ENCODE peak calls at places on chromosomes 4 and X, in four cellular contexts. L, N, M and I are unnamed samples.

GRCh38 chr4:150090836-150091235 is 12.6 kb downstream of the DCLK2 start:
- DNase-seq in N (no peak), M (no peak), L (no peak), I (no peak)

GRCh38 chr4:23130845-23131244 is 438.1 kb downstream of the GBA3 start:
- DNase-seq in L (no peak), N (no peak), M (no peak), I (no peak)

GRCh38 chr4:51872283-51872997 is 29.5 kb downstream of the DCUN1D4 start:
- DNase-seq in M (peak), L (no peak), N (no peak), I (no peak)

GRCh38 chr4:139281212-139281611 is 1.2 kb upstream of the MGARP start:
- DNase-seq in N (no peak), L (no peak), M (no peak), I (no peak)

GRCh38 chrX:48677456-48678030 is 6.1 kb upstream of the WAS start:
- DNase-seq in M (no peak), N (no peak), L (no peak), I (no peak)

GRCh38 chr4:140691369-140691768 is 64.8 kb downstream of the TBC1D9 start:
- DNase-seq in L (no peak), N (no peak), M (peak), I (no peak)

GRCh38 chrX:145936769-145937168 is 119.1 kb downstream of the SLITRK2 start:
- DNase-seq in L (no peak), M (no peak), N (no peak), I (no peak)

GRCh38 chr4:105457997-105458396 is 15.9 kb downstream of the PPA2 start:
- DNase-seq in M (no peak), N (no peak), L (no peak), I (no peak)

GRCh38 chrX:41236629-41237028 is 97.3 kb upstream of the DDX3X start:
- DNase-seq in N (no peak), L (no peak), M (no peak), I (no peak)

GRCh38 chr4:112938461-112939058 is 110.9 kb upstream of the ANK2 start:
- DNase-seq in M (no peak), N (no peak), L (no peak), I (no peak)

GRCh38 chr4:20391224-20391623 is 139.5 kb downstream of the SLIT2 start:
- DNase-seq in M (no peak), L (no peak), N (no peak), I (no peak)

GRCh38 chrX:83022020-83022419 is 486.1 kb upstream of the POU3F4 start:
- DNase-seq in L (no peak), N (no peak), M (no peak), I (no peak)

GRCh38 chr4:86549163-86549788 is 44.8 kb upstream of the PTPN13 start:
- DNase-seq in N (no peak), L (no peak), M (no peak), I (no peak)

GRCh38 chr4:120977435-120977997 is 55.0 kb upstream of the PRDM5 start:
- DNase-seq in M (no peak), N (no peak), L (peak), I (no peak)

GRCh38 chr4:114180481-114180880 is 201.0 kb upstream of the ARSJ start:
- DNase-seq in M (no peak), L (peak), N (no peak), I (peak)

GRCh38 chr4:141534985-141535384 is 101.4 kb upstream of the IL15 start:
- DNase-seq in L (no peak), M (no peak), N (no peak), I (no peak)

GRCh38 chr4:20431422-20432014 is 179.8 kb downstream of the SLIT2 start:
- DNase-seq in N (no peak), L (no peak), M (no peak), I (no peak)

GRCh38 chr4:74768857-74769525 is 25.3 kb downstream of the BTC start:
- DNase-seq in M (no peak), N (no peak), L (no peak), I (no peak)

GRCh38 chr4:41304221-41304620 is 47.5 kb downstream of the UCHL1 start:
- DNase-seq in L (no peak), N (no peak), M (no peak), I (no peak)

GRCh38 chr4:128565565-128566186 is 243.8 kb upstream of the JADE1 start:
- DNase-seq in M (no peak), N (no peak), L (peak), I (no peak)

GRCh38 chr4:48329193-48329592 is 12.1 kb upstream of the SLAIN2 start:
- DNase-seq in N (no peak), M (no peak), L (no peak), I (no peak)

GRCh38 chrX:320126-320783 is 1.7 kb upstream of the GTPBP6 start:
- DNase-seq in N (peak), L (peak), M (no peak), I (no peak)

GRCh38 chrX:154458954-154459829 is 1.1 kb downstream of the PLXNA3 start:
- DNase-seq in L (no peak), N (no peak), M (no peak), I (no peak)

GRCh38 chr4:172042714-172043114 is 229.5 kb downstream of the GALNTL6 start:
- DNase-seq in N (no peak), L (no peak), M (no peak), I (no peak)

GRCh38 chr4:15232725-15233597 is 194.9 kb upstream of the C1QTNF7 start:
- DNase-seq in M (no peak), L (no peak), N (no peak), I (no peak)

GRCh38 chr4:180527993-180528392 is 1715.2 kb upstream of the TENM3 start:
- DNase-seq in L (no peak), N (no peak), M (no peak), I (no peak)

GRCh38 chr4:27381806-27382205 is 521.2 kb downstream of the STIM2 start:
- DNase-seq in M (no peak), L (no peak), N (no peak), I (no peak)

GRCh38 chr4:97139796-97140195 is 1003.5 kb downstream of the STPG2 start:
- DNase-seq in N (no peak), L (no peak), M (no peak), I (no peak)

GRCh38 chrX:81174286-81174685 is 27.4 kb downstream of the HMGN5 start:
- DNase-seq in N (no peak), M (no peak), L (no peak), I (no peak)

GRCh38 chr4:95209942-95210341 is 338.8 kb downstream of the UNC5C start:
- DNase-seq in L (no peak), M (no peak), N (no peak), I (no peak)

GRCh38 chr4:132572210-132572609 is 576.9 kb upstream of the PCDH10 start:
- DNase-seq in M (no peak), L (no peak), N (no peak), I (no peak)

GRCh38 chr4:183987529-183987946 is 82.4 kb downstream of the STOX2 start:
- DNase-seq in L (peak), N (peak), M (peak), I (peak)

GRCh38 chr4:123235431-123235830 is 161.2 kb upstream of the SPRY1 start:
- DNase-seq in M (no peak), L (no peak), N (no peak), I (no peak)

GRCh38 chr4:182804131-182804530 is 113.1 kb downstream of the DCTD start:
- DNase-seq in M (no peak), L (no peak), N (no peak), I (no peak)

GRCh38 chr4:91108751-91109150 is 981.6 kb downstream of the CCSER1 start:
- DNase-seq in N (no peak), L (no peak), M (no peak), I (no peak)

GRCh38 chr4:124282301-124282898 is 430.1 kb downstream of the ANKRD50 start:
- DNase-seq in L (no peak), N (no peak), M (no peak), I (no peak)